ENCODE peak calls at places on chromosomes 6 and 20, in five cellular contexts. One of them, this sample, is unnamed.

GRCh38 chr6:165110871-165111270 is 198.5 kb downstream of the C6orf118 start:
- DNase-seq in CD8-positive, alpha-beta memory T cell: no peak
- DNase-seq in fibroblast of mammary gland: no peak
- DNase-seq in fibroblast of pulmonary artery: no peak
- DNase-seq in mesendoderm: no peak
- DNase-seq in this sample: peak

GRCh38 chr6:28587746-28588075 is 62.0 kb downstream of the GPX5 start:
- DNase-seq in fibroblast of mammary gland: peak
- DNase-seq in CD8-positive, alpha-beta memory T cell: no peak
- DNase-seq in fibroblast of pulmonary artery: peak
- DNase-seq in mesendoderm: no peak
- DNase-seq in this sample: no peak

GRCh38 chr20:37202267-37202943 is 23.1 kb upstream of the MROH8 start:
- DNase-seq in fibroblast of pulmonary artery: peak
- DNase-seq in fibroblast of mammary gland: peak
- DNase-seq in CD8-positive, alpha-beta memory T cell: no peak
- DNase-seq in mesendoderm: peak
- DNase-seq in this sample: peak

GRCh38 chr6:13183446-13184088 is 144.8 kb downstream of the TBC1D7 start:
- DNase-seq in mesendoderm: no peak
- DNase-seq in fibroblast of pulmonary artery: no peak
- DNase-seq in CD8-positive, alpha-beta memory T cell: no peak
- DNase-seq in fibroblast of mammary gland: no peak
- DNase-seq in this sample: no peak

GRCh38 chr6:35084041-35084491 is 57.1 kb downstream of the TCP11 start:
- DNase-seq in CD8-positive, alpha-beta memory T cell: no peak
- DNase-seq in fibroblast of pulmonary artery: no peak
- DNase-seq in fibroblast of mammary gland: no peak
- DNase-seq in mesendoderm: no peak
- DNase-seq in this sample: no peak

GRCh38 chr6:84193140-84193708 is 34.2 kb downstream of the CEP162 start:
- DNase-seq in mesendoderm: no peak
- DNase-seq in CD8-positive, alpha-beta memory T cell: no peak
- DNase-seq in fibroblast of mammary gland: peak
- DNase-seq in fibroblast of pulmonary artery: peak
- DNase-seq in this sample: peak

GRCh38 chr6:23659125-23659524 is 466.9 kb upstream of the NRSN1 start:
- DNase-seq in fibroblast of pulmonary artery: peak
- DNase-seq in CD8-positive, alpha-beta memory T cell: no peak
- DNase-seq in mesendoderm: peak
- DNase-seq in fibroblast of mammary gland: peak
- DNase-seq in this sample: peak

GRCh38 chr6:35392111-35392702 is 49.8 kb downstream of the PPARD start:
- DNase-seq in mesendoderm: no peak
- DNase-seq in fibroblast of pulmonary artery: no peak
- DNase-seq in CD8-positive, alpha-beta memory T cell: no peak
- DNase-seq in fibroblast of mammary gland: no peak
- DNase-seq in this sample: no peak

GRCh38 chr6:31396422-31397152 is 6.8 kb upstream of the MICA start:
- DNase-seq in fibroblast of pulmonary artery: peak
- DNase-seq in fibroblast of mammary gland: peak
- DNase-seq in CD8-positive, alpha-beta memory T cell: peak
- DNase-seq in mesendoderm: peak
- DNase-seq in this sample: peak

GRCh38 chr6:75275067-75275466 is 9.5 kb downstream of the TMEM30A start:
- DNase-seq in fibroblast of mammary gland: peak
- DNase-seq in CD8-positive, alpha-beta memory T cell: no peak
- DNase-seq in mesendoderm: no peak
- DNase-seq in fibroblast of pulmonary artery: peak
- DNase-seq in this sample: peak

GRCh38 chr6:166656269-166657206 is 29.5 kb upstream of the RPS6KA2 start:
- DNase-seq in fibroblast of pulmonary artery: no peak
- DNase-seq in mesendoderm: no peak
- DNase-seq in fibroblast of mammary gland: peak
- DNase-seq in CD8-positive, alpha-beta memory T cell: no peak
- DNase-seq in this sample: peak
- H3K4me3 ChIP-seq in fibroblast of pulmonary artery: no peak
- H3K4me3 ChIP-seq in mesendoderm: no peak
- H3K4me3 ChIP-seq in fibroblast of mammary gland: no peak
- H3K4me3 ChIP-seq in CD8-positive, alpha-beta memory T cell: no peak
- H3K4me3 ChIP-seq in this sample: no peak

GRCh38 chr20:62832951-62833391 is 16.1 kb downstream of the COL9A3 start:
- DNase-seq in mesendoderm: no peak
- DNase-seq in fibroblast of pulmonary artery: no peak
- DNase-seq in fibroblast of mammary gland: no peak
- DNase-seq in CD8-positive, alpha-beta memory T cell: peak
- DNase-seq in this sample: no peak
- H3K4me3 ChIP-seq in mesendoderm: no peak
- H3K4me3 ChIP-seq in fibroblast of pulmonary artery: no peak
- H3K4me3 ChIP-seq in fibroblast of mammary gland: no peak
- H3K4me3 ChIP-seq in CD8-positive, alpha-beta memory T cell: no peak
- H3K4me3 ChIP-seq in this sample: no peak

DNA sequence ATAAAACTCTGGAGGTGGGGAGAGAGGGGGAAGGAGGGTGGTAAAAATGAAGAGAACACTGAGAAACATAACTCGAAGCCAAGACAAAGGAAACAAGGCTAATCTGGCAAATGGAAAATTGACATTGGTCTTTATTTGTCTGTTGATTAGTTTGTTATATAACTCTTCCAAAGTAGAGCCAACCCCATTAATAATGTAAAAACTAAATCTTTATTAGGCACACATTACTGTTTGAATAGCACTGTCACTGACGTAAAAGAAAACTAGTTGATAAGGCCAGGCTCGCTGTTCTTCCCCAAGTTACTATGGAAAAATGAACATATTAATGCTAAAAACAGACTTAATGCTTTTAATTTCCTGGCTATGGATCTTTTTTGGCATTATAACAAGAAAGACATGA is 110.0 kb downstream of the MAP3K5 start:
- DNase-seq in fibroblast of mammary gland: no peak
- DNase-seq in mesendoderm: no peak
- DNase-seq in fibroblast of pulmonary artery: no peak
- DNase-seq in CD8-positive, alpha-beta memory T cell: no peak
- DNase-seq in this sample: no peak
- H3K4me3 ChIP-seq in fibroblast of mammary gland: no peak
- H3K4me3 ChIP-seq in mesendoderm: no peak
- H3K4me3 ChIP-seq in fibroblast of pulmonary artery: no peak
- H3K4me3 ChIP-seq in CD8-positive, alpha-beta memory T cell: no peak
- H3K4me3 ChIP-seq in this sample: no peak

DNA sequence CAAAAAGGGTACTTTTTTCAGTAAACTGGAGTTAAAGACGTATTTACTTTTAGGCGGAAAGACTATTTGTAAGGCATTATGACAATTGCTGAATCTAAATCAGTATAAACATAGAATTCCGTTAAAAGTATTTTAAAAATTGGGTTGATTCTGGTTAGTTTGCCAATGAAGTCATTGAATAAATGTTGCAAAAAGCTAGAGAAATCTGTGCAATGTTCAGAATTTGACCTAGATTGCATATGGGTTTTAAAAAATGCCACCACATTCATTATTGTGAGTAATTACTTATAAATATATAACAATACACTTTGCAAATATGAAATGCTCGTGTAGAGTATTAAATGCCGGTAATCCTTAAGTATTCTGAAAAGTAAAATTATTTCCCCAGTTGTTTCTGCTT is 116.5 kb upstream of the EEF1E1 start:
- DNase-seq in fibroblast of mammary gland: no peak
- DNase-seq in fibroblast of pulmonary artery: no peak
- DNase-seq in CD8-positive, alpha-beta memory T cell: no peak
- DNase-seq in mesendoderm: no peak
- DNase-seq in this sample: no peak
- H3K4me3 ChIP-seq in fibroblast of mammary gland: no peak
- H3K4me3 ChIP-seq in fibroblast of pulmonary artery: no peak
- H3K4me3 ChIP-seq in CD8-positive, alpha-beta memory T cell: no peak
- H3K4me3 ChIP-seq in mesendoderm: no peak
- H3K4me3 ChIP-seq in this sample: no peak

This sample was measured in cardiac fibroblast.